ENCODE peak calls at places on chromosomes 1 and 21, in four cellular contexts. U, Y, I and H are unnamed samples.

GRCh38 chr1:202639500-202639899 is 70.8 kb downstream of the SYT2 start:
- DNase-seq in I (no peak), U (peak), Y (no peak), H (no peak)

GRCh38 chr1:66445492-66446181 is 88.3 kb upstream of the SGIP1 start:
- DNase-seq in U (no peak), I (no peak), Y (no peak), H (no peak)

GRCh38 chr1:240691521-240692338 is 79.8 kb upstream of the GREM2 start:
- DNase-seq in I (peak), Y (peak), U (peak), H (peak)

GRCh38 chr1:2414297-2414958 is 2.1 kb upstream of the PEX10 start:
- DNase-seq in U (peak), I (peak), Y (peak), H (peak)

GRCh38 chr21:44271558-44271957 is 9.9 kb upstream of the DNMT3L start:
- DNase-seq in I (no peak), Y (no peak), U (no peak), H (no peak)

GRCh38 chr21:45291613-45292398 is 4.1 kb upstream of the POFUT2 start:
- DNase-seq in Y (peak), U (no peak), I (peak), H (no peak)

GRCh38 chr1:167548059-167548932 is 5.3 kb downstream of the CREG1 start:
- DNase-seq in I (no peak), Y (no peak), U (peak), H (no peak)

GRCh38 chr1:85576642-85577420 is 3.7 kb upstream of the CCN1 start:
- DNase-seq in I (peak), U (peak), Y (peak), H (peak)

GRCh38 chr1:8040586-8040985 is 14.5 kb upstream of the ERRFI1 start:
- DNase-seq in I (no peak), Y (no peak), U (peak), H (no peak)

GRCh38 chr1:3399732-3400131 is 54.7 kb upstream of the ARHGEF16 start:
- DNase-seq in I (no peak), Y (no peak), U (no peak), H (no peak)

GRCh38 chr1:23525558-23526174 is 5.4 kb downstream of the E2F2 start:
- DNase-seq in I (no peak), Y (no peak), U (no peak), H (no peak)

GRCh38 chr1:8595919-8596318 is 221.5 kb downstream of the RERE start:
- DNase-seq in I (no peak), U (peak), Y (no peak), H (no peak)

GRCh38 chr1:213284626-213285025 is 233.6 kb downstream of the RPS6KC1 start:
- DNase-seq in U (peak), Y (no peak), I (no peak), H (no peak)

GRCh38 chr1:37561794-37562132 is 5.0 kb downstream of the DNALI1 start:
- DNase-seq in Y (peak), I (peak), U (peak), H (peak)

GRCh38 chr1:208652300-208653160 is 408.3 kb upstream of the PLXNA2 start:
- DNase-seq in U (peak), Y (peak), I (peak), H (peak)

GRCh38 chr21:44485254-44485793 is 30.0 kb downstream of the LRRC3 start:
- DNase-seq in U (peak), Y (peak), I (peak), H (peak)

GRCh38 chr1:116817582-116818064 is 63.4 kb downstream of the CD2 start:
- DNase-seq in Y (peak), U (peak), I (peak), H (peak)

GRCh38 chr1:26417111-26417510 is 6.5 kb downstream of the LIN28A start:
- DNase-seq in U (peak), Y (peak), I (peak), H (peak)

GRCh38 chr21:20647603-20648002 is 350.6 kb upstream of the NCAM2 start:
- DNase-seq in U (no peak), Y (no peak), I (no peak), H (no peak)

DNA sequence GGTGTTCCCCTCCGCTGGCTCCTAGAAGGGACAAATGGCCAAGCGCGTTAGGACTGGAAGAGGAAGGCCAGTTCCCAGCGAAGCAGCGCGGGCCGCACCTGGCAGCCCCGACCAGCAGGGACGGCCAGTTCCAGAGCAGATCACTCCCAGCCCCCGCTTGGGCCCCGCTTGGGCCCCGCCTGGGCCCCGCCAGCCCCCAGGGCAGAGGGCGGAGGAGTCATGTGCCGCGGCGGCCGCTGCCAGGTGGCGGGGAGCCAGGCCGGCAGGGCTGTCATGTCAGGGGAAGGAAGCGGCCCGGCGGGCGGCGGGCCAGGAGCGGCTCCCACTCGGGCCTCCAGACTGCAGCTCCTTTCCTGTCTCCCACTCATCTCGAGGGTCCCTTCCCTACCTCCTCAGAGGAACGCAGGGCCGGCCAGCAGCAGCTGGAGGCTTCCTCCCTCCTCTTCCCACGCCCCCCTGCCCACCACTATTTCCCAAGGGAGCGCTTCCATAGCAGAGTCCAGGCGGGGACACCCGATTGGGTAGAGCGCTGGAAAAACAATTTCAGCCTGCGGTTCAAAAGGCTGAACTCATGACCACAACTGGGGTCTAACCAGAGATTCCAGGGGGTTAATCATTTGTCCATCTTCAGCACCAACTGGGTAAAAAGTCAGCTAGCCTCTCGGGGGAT is 16.5 kb downstream of the ZNF697 start:
- DNase-seq in I (peak), Y (peak), U (peak), H (peak)
- H2BK120ac ChIP-seq in I (no peak), Y (no peak), U (peak), H (no peak)

GRCh38 chr1:223774133-223774811 is 61.9 kb downstream of the CAPN2 start:
- DNase-seq in U (no peak), I (peak), Y (peak), H (no peak)

GRCh38 chr1:223771814-223772770 is 59.8 kb downstream of the CAPN2 start:
- DNase-seq in Y (peak), U (peak), I (peak), H (peak)

GRCh38 chr1:223772771-223773160 is 60.4 kb downstream of the CAPN2 start:
- DNase-seq in Y (peak), U (no peak), I (no peak), H (no peak)

GRCh38 chr1:223771469-223771813 is 59.1 kb downstream of the CAPN2 start:
- DNase-seq in Y (peak), I (peak), U (no peak), H (no peak)

DNA sequence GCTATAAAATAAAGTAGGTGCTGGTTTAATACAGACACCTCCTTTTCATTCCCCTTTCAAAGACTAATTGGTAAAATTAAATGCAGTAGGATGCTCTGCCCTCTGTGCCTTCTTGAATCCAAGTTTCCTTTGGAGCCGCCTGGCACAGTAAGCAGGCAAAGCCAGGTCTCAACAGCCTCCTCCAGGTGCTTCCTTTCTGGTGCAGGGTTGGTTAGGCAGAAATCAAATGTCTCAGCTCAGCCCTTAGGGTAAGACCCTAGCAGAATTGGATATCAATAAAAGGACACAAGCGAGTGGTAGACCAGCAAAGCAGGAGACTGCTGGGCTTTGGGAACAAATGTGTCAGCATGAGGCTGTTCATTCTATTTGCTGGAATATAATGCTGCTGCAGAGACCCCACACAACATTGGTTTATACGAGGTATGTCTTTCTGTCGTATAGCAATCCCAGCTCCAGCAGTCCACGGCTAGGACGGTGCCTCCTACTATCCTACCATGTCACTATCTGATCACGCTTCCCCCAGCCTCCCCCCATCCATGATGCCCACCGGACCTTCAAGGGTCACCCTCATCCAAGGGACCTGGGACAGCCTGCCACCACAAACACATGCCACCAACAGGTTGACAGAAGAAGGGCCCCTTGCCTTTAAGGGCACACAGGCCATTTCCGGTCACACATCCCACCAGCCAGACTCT is 58.4 kb downstream of the CAPN2 start:
- DNase-seq in Y (peak), U (no peak), I (peak), H (no peak)
- H3K56ac ChIP-seq in Y (no peak), U (peak), I (no peak), H (peak)

GRCh38 chr1:45806129-45806528 is 2.7 kb downstream of the MAST2 start:
- DNase-seq in I (no peak), U (no peak), Y (no peak), H (no peak)

GRCh38 chr1:45802343-45803298 is 791 bp upstream of the MAST2 start:
- DNase-seq in U (peak), I (peak), Y (peak), H (peak)

GRCh38 chr1:45800899-45801298 is 2.5 kb upstream of the MAST2 start:
- DNase-seq in U (no peak), I (no peak), Y (no peak), H (no peak)

GRCh38 chr1:45804671-45804973 is 1.2 kb downstream of the MAST2 start:
- DNase-seq in I (no peak), Y (no peak), U (no peak), H (no peak)

GRCh38 chr1:45803299-45803780 is at the start of gene MAST2:
- DNase-seq in U (peak), Y (peak), I (peak), H (peak)
- H2BK120ac ChIP-seq in U (peak), Y (no peak), I (no peak), H (no peak)

GRCh38 chr1:50996083-50996482 is 26.0 kb downstream of the CDKN2C start:
- DNase-seq in U (no peak), I (no peak), Y (no peak), H (no peak)

GRCh38 chr1:50993645-50994044 is 23.6 kb downstream of the CDKN2C start:
- DNase-seq in U (no peak), I (no peak), Y (no peak), H (no peak)

GRCh38 chr1:50992532-50993318 is 22.7 kb downstream of the CDKN2C start:
- DNase-seq in I (no peak), U (no peak), Y (no peak), H (no peak)

GRCh38 chr1:50994997-50995396 is 25.0 kb downstream of the CDKN2C start:
- DNase-seq in I (no peak), U (no peak), Y (no peak), H (no peak)

GRCh38 chr1:50995651-50996050 is 25.6 kb downstream of the CDKN2C start:
- DNase-seq in I (no peak), Y (no peak), U (no peak), H (no peak)
- H3K56ac ChIP-seq in I (no peak), Y (no peak), U (no peak), H (no peak)

GRCh38 chr21:34537838-34538237 is 25.8 kb upstream of the KCNE1 start:
- DNase-seq in Y (no peak), I (no peak), U (peak), H (no peak)
- H2BK120ac ChIP-seq in Y (no peak), I (no peak), U (peak), H (no peak)

GRCh38 chr21:36691539-36692124 is 7.3 kb upstream of the SIM2 start:
- DNase-seq in U (peak), Y (no peak), I (no peak), H (peak)

GRCh38 chr21:36693144-36694040 is 5.5 kb upstream of the SIM2 start:
- DNase-seq in I (peak), U (no peak), Y (peak), H (peak)

GRCh38 chr21:36692125-36692843 is 6.6 kb upstream of the SIM2 start:
- DNase-seq in I (peak), U (no peak), Y (no peak), H (peak)

GRCh38 chr21:36694041-36694515 is 4.8 kb upstream of the SIM2 start:
- DNase-seq in Y (no peak), I (no peak), U (peak), H (peak)

GRCh38 chr21:36692844-36693143 is 6.1 kb upstream of the SIM2 start:
- DNase-seq in Y (no peak), I (no peak), U (no peak), H (no peak)
- H3K56ac ChIP-seq in Y (no peak), I (no peak), U (no peak), H (no peak)